ENCODE peak calls at places on chromosome 6, in five cellular contexts. C is DMS153; V is astrocyte of the spinal cord; M is stimulated activated naive CD8-positive, alpha-beta T cell treated with anti-CD3 and anti-CD28 coated beads, Interleukin-15, Interleukin-2, amounts not matched to agents 100 U/mL and 50 U/mL, for 24 hours; P is GM20000. F is an unnamed sample.

GRCh38 chr6:90583179-90583578 is 3.7 kb downstream of the MAP3K7 start:
- DNase-seq in C (no peak), V (no peak), M (no peak), P (no peak), F (no peak)

GRCh38 chr6:2875840-2876207 is 27.3 kb downstream of the SERPINB9 start:
- DNase-seq in C (no peak), V (peak; percentile 21), M (peak; percentile 58), P (peak; percentile 71), F (no peak)

GRCh38 chr6:13924949-13925881 is at the start of gene RNF182:
- DNase-seq in C (no peak), V (no peak), M (no peak), P (peak; percentile 83), F (peak; percentile 95)

GRCh38 chr6:142323377-142323776 is 21.6 kb downstream of the ADGRG6 start:
- DNase-seq in C (peak; percentile 90), V (peak; percentile 26), M (no peak), P (no peak), F (no peak)

GRCh38 chr6:36984581-36985383 is 1.2 kb downstream of the MTCH1 start:
- DNase-seq in C (no peak), V (peak; percentile 64), M (peak; percentile 77), P (no peak), F (peak; percentile 78)

GRCh38 chr6:7691675-7692452 is 34.0 kb upstream of the BMP6 start:
- DNase-seq in C (no peak), V (peak; percentile 61), M (peak; percentile 29), P (no peak), F (peak; percentile 74)

GRCh38 chr6:149717255-149717587 is 680 bp downstream of the LATS1 start:
- DNase-seq in C (no peak), V (no peak), M (no peak), P (no peak), F (no peak)

GRCh38 chr6:111804627-111805235 is 68.5 kb downstream of the FYN start:
- DNase-seq in C (no peak), V (peak; percentile 97), M (peak; percentile 68), P (peak; percentile 43), F (peak; percentile 71)

GRCh38 chr6:121726596-121726995 is 291.1 kb downstream of the GJA1 start:
- DNase-seq in C (no peak), V (peak; percentile 25), M (no peak), P (no peak), F (no peak)

GRCh38 chr6:100468966-100469859 is 4.5 kb upstream of the SIM1 start:
- DNase-seq in C (no peak), V (no peak), M (no peak), P (no peak), F (no peak)

GRCh38 chr6:10976571-10976970 is 67.5 kb downstream of the ELOVL2 start:
- DNase-seq in C (no peak), V (no peak), M (no peak), P (no peak), F (no peak)

GRCh38 chr6:136403166-136403980 is 113.7 kb upstream of the BCLAF1 start:
- DNase-seq in C (no peak), V (peak; percentile 93), M (no peak), P (no peak), F (peak; percentile 76)

GRCh38 chr6:4906942-4907300 is 96.9 kb downstream of the RPP40 start:
- DNase-seq in C (no peak), V (no peak), M (no peak), P (no peak), F (no peak)

GRCh38 chr6:150710236-150710635 is 110.6 kb downstream of the PLEKHG1 start:
- DNase-seq in C (no peak), V (no peak), M (no peak), P (no peak), F (no peak)

GRCh38 chr6:36679043-36679821 is 718 bp downstream of the CDKN1A start:
- DNase-seq in C (no peak), V (peak; percentile 51), M (peak; percentile 35), P (no peak), F (peak; percentile 75)

GRCh38 chr6:72218125-72218524 is 331.8 kb downstream of the RIMS1 start:
- DNase-seq in C (no peak), V (peak; percentile 26), M (no peak), P (peak; percentile 17), F (peak; percentile 20)

GRCh38 chr6:7776509-7776908 is 50.6 kb downstream of the BMP6 start:
- DNase-seq in C (no peak), V (no peak), M (no peak), P (no peak), F (no peak)

GRCh38 chr6:12175626-12176025 is 114.5 kb upstream of the EDN1 start:
- DNase-seq in C (no peak), V (no peak), M (no peak), P (no peak), F (no peak)

GRCh38 chr6:29827579-29828470 is at the start of gene HLA-G:
- DNase-seq in C (no peak), V (no peak), M (peak; percentile 15), P (peak; percentile 24), F (no peak)

GRCh38 chr6:13624871-13625288 is 9.7 kb downstream of the NOL7 start:
- DNase-seq in C (peak; percentile 1), V (peak; percentile 14), M (no peak), P (peak; percentile 45), F (peak; percentile 72)

GRCh38 chr6:15384901-15385300 is 139.0 kb downstream of the JARID2 start:
- DNase-seq in C (peak; percentile 54), V (no peak), M (no peak), P (peak; percentile 32), F (no peak)

GRCh38 chr6:44626608-44627007 is 239.1 kb downstream of the CDC5L start:
- DNase-seq in C (no peak), V (no peak), M (no peak), P (no peak), F (no peak)

GRCh38 chr6:165488624-165489295 is 174.3 kb downstream of the PDE10A start:
- DNase-seq in C (no peak), V (no peak), M (no peak), P (no peak), F (no peak)

GRCh38 chr6:15539722-15540270 is 123.0 kb downstream of the DTNBP1 start:
- DNase-seq in C (no peak), V (no peak), M (no peak), P (no peak), F (no peak)

GRCh38 chr6:136341967-136342366 is 52.3 kb upstream of the BCLAF1 start:
- DNase-seq in C (no peak), V (no peak), M (no peak), P (no peak), F (peak; percentile 36)

GRCh38 chr6:95240514-95240913 is 336.8 kb upstream of the MANEA start:
- DNase-seq in C (no peak), V (no peak), M (no peak), P (no peak), F (no peak)

GRCh38 chr6:130233332-130233731 is 10.6 kb upstream of the SAMD3 start:
- DNase-seq in C (no peak), V (peak; percentile 44), M (no peak), P (no peak), F (no peak)

GRCh38 chr6:45075246-45075645 is 252.9 kb upstream of the RUNX2 start:
- DNase-seq in C (no peak), V (peak; percentile 96), M (no peak), P (no peak), F (no peak)

GRCh38 chr6:23420659-23421350 is 705.2 kb upstream of the NRSN1 start:
- DNase-seq in C (no peak), V (no peak), M (no peak), P (no peak), F (no peak)

GRCh38 chr6:456887-457286 is 65.3 kb downstream of the IRF4 start:
- DNase-seq in C (no peak), V (no peak), M (no peak), P (no peak), F (no peak)